ENCODE peak calls at places on chromosomes 13 and 19, in six cellular contexts. C, I, Z, S, Y and X are unnamed samples.

GRCh38 chr19:3108775-3109174 is 14.6 kb downstream of the GNA11 start:
- DNase-seq in C (peak), I (no peak), Z (no peak), S (peak), Y (peak), X (peak)

GRCh38 chr19:41233748-41234240 is 14.8 kb downstream of the AXL start:
- DNase-seq in C (no peak), I (no peak), Z (no peak), S (no peak), Y (no peak), X (no peak)

GRCh38 chr13:73608157-73608516 is 526.1 kb downstream of the KLF12 start:
- DNase-seq in C (no peak), I (no peak), Z (no peak), S (no peak), Y (no peak), X (no peak)

GRCh38 chr13:31209172-31209818 is 9.5 kb downstream of the B3GLCT start:
- DNase-seq in C (peak), I (no peak), Z (peak), S (no peak), Y (no peak), X (peak)

GRCh38 chr13:20131057-20131832 is 29.6 kb downstream of the GJA3 start:
- DNase-seq in C (no peak), I (no peak), Z (no peak), S (no peak), Y (no peak), X (no peak)

GRCh38 chr19:2680808-2681207 is 21.7 kb downstream of the GNG7 start:
- DNase-seq in C (no peak), I (no peak), Z (no peak), S (peak), Y (no peak), X (no peak)

GRCh38 chr13:73168226-73168992 is 109.6 kb downstream of the KLF5 start:
- DNase-seq in C (peak), I (peak), Z (no peak), S (no peak), Y (no peak), X (no peak)

GRCh38 chr13:27923794-27924528 is 4.2 kb downstream of the PDX1 start:
- DNase-seq in C (no peak), I (no peak), Z (no peak), S (no peak), Y (no peak), X (no peak)

GRCh38 chr19:18700501-18701249 is 17.2 kb downstream of the CRTC1 start:
- DNase-seq in C (peak), I (no peak), Z (no peak), S (peak), Y (peak), X (peak)

GRCh38 chr13:48978942-48979601 is 3.4 kb downstream of the FNDC3A start:
- DNase-seq in C (no peak), I (no peak), Z (no peak), S (no peak), Y (no peak), X (no peak)

GRCh38 chr19:10654610-10655456 is 687 bp downstream of the ILF3 start:
- DNase-seq in C (no peak), I (no peak), Z (no peak), S (no peak), Y (peak), X (peak)

GRCh38 chr13:111363591-111363990 is 43.1 kb downstream of the TEX29 start:
- DNase-seq in C (no peak), I (no peak), Z (no peak), S (no peak), Y (no peak), X (no peak)

GRCh38 chr19:47230921-47231214 is at the start of gene BBC3:
- DNase-seq in C (no peak), I (no peak), Z (no peak), S (no peak), Y (no peak), X (no peak)

GRCh38 chr13:36345438-36346221 is 564 bp downstream of the SPART start:
- DNase-seq in C (peak), I (peak), Z (peak), S (peak), Y (no peak), X (peak)

GRCh38 chr19:38538793-38539528 is 78.8 kb downstream of the MAP4K1 start:
- DNase-seq in C (no peak), I (no peak), Z (no peak), S (no peak), Y (no peak), X (no peak)

GRCh38 chr13:80361883-80362327 is 21.0 kb upstream of the SPRY2 start:
- DNase-seq in C (no peak), I (no peak), Z (no peak), S (no peak), Y (no peak), X (no peak)

GRCh38 chr13:101415358-101416174 is 742 bp downstream of the NALCN start:
- DNase-seq in C (no peak), I (no peak), Z (no peak), S (no peak), Y (no peak), X (no peak)

GRCh38 chr13:112522578-112522977 is 65.4 kb downstream of the TUBGCP3 start:
- DNase-seq in C (peak), I (no peak), Z (peak), S (no peak), Y (no peak), X (no peak)

GRCh38 chr13:21486322-21486721 is 27.2 kb upstream of the ZDHHC20 start:
- DNase-seq in C (no peak), I (no peak), Z (no peak), S (no peak), Y (no peak), X (no peak)

GRCh38 chr19:18450934-18451836 is 13.3 kb upstream of the ISYNA1 start:
- DNase-seq in C (peak), I (no peak), Z (no peak), S (peak), Y (peak), X (peak)

GRCh38 chr13:60090579-60090978 is 73.1 kb downstream of the DIAPH3 start:
- DNase-seq in C (peak), I (no peak), Z (no peak), S (no peak), Y (no peak), X (no peak)

GRCh38 chr19:1833540-1833939 is 14.7 kb downstream of the REXO1 start:
- DNase-seq in C (no peak), I (no peak), Z (no peak), S (no peak), Y (no peak), X (no peak)

GRCh38 chr13:99331881-99332293 is 24.7 kb upstream of the GPR183 start:
- DNase-seq in C (peak), I (no peak), Z (no peak), S (no peak), Y (no peak), X (no peak)

GRCh38 chr19:13102666-13103584 is at the start of gene LYL1:
- DNase-seq in C (no peak), I (no peak), Z (no peak), S (peak), Y (no peak), X (peak)

GRCh38 chr19:3167533-3168272 is 10.9 kb upstream of the S1PR4 start:
- DNase-seq in C (no peak), I (no peak), Z (no peak), S (no peak), Y (no peak), X (no peak)

GRCh38 chr13:61294467-61295186 is 121.0 kb downstream of the PCDH20 start:
- DNase-seq in C (no peak), I (no peak), Z (no peak), S (no peak), Y (no peak), X (no peak)

GRCh38 chr13:19587635-19588300 is 26.4 kb upstream of the TPTE2 start:
- DNase-seq in C (peak), I (no peak), Z (no peak), S (peak), Y (no peak), X (no peak)

GRCh38 chr13:113851826-113852535 is 11.9 kb downstream of the GAS6 start:
- DNase-seq in C (no peak), I (no peak), Z (no peak), S (no peak), Y (no peak), X (no peak)

GRCh38 chr19:30047355-30047895 is 105.4 kb downstream of the URI1 start:
- DNase-seq in C (no peak), I (no peak), Z (no peak), S (no peak), Y (no peak), X (no peak)